ENCODE peak calls at places on chromosomes 4 and X, in nine cellular contexts. One of them, this sample, is unnamed.

GRCh38 chr4:28886934-28887333 is 1833.2 kb upstream of the PCDH7 start:
- DNase-seq in activated CD8-positive, alpha-beta memory T cell treated with anti-CD3 and anti-CD28 coated beads, Interleukin-2, amount 50 U/mL, for 48 hours: no peak
- DNase-seq in A549: no peak
- DNase-seq in HEK293T: no peak
- DNase-seq in left colon: no peak
- DNase-seq in GM23338: no peak
- DNase-seq in AG09309: peak
- DNase-seq in mesothelial cell of epicardium: no peak
- DNase-seq in germinal center: no peak
- DNase-seq in this sample: no peak

GRCh38 chrX:13893826-13894225 is 76.9 kb upstream of the GPM6B start:
- DNase-seq in activated CD8-positive, alpha-beta memory T cell treated with anti-CD3 and anti-CD28 coated beads, Interleukin-2, amount 50 U/mL, for 48 hours: no peak
- DNase-seq in A549: no peak
- DNase-seq in HEK293T: no peak
- DNase-seq in left colon: no peak
- DNase-seq in GM23338: no peak
- DNase-seq in AG09309: no peak
- DNase-seq in mesothelial cell of epicardium: no peak
- DNase-seq in germinal center: no peak
- DNase-seq in this sample: no peak

GRCh38 chrX:106220177-106220576 is 52.1 kb downstream of the PWWP3B start:
- DNase-seq in activated CD8-positive, alpha-beta memory T cell treated with anti-CD3 and anti-CD28 coated beads, Interleukin-2, amount 50 U/mL, for 48 hours: no peak
- DNase-seq in A549: no peak
- DNase-seq in HEK293T: peak
- DNase-seq in left colon: no peak
- DNase-seq in GM23338: peak
- DNase-seq in AG09309: no peak
- DNase-seq in mesothelial cell of epicardium: no peak
- DNase-seq in germinal center: no peak
- DNase-seq in this sample: peak

GRCh38 chr4:183634086-183634485 is 24.9 kb downstream of the RWDD4 start:
- DNase-seq in activated CD8-positive, alpha-beta memory T cell treated with anti-CD3 and anti-CD28 coated beads, Interleukin-2, amount 50 U/mL, for 48 hours: no peak
- DNase-seq in A549: no peak
- DNase-seq in HEK293T: no peak
- DNase-seq in left colon: no peak
- DNase-seq in GM23338: no peak
- DNase-seq in AG09309: no peak
- DNase-seq in mesothelial cell of epicardium: no peak
- DNase-seq in germinal center: no peak
- DNase-seq in this sample: no peak

GRCh38 chr4:136599890-136600289 is 932.4 kb downstream of the PCDH18 start:
- DNase-seq in activated CD8-positive, alpha-beta memory T cell treated with anti-CD3 and anti-CD28 coated beads, Interleukin-2, amount 50 U/mL, for 48 hours: no peak
- DNase-seq in A549: no peak
- DNase-seq in HEK293T: no peak
- DNase-seq in left colon: no peak
- DNase-seq in GM23338: no peak
- DNase-seq in AG09309: no peak
- DNase-seq in mesothelial cell of epicardium: no peak
- DNase-seq in germinal center: no peak
- DNase-seq in this sample: no peak

GRCh38 chrX:56761167-56761566 is 32.1 kb downstream of the NBDY start:
- DNase-seq in activated CD8-positive, alpha-beta memory T cell treated with anti-CD3 and anti-CD28 coated beads, Interleukin-2, amount 50 U/mL, for 48 hours: no peak
- DNase-seq in A549: no peak
- DNase-seq in HEK293T: no peak
- DNase-seq in left colon: no peak
- DNase-seq in GM23338: no peak
- DNase-seq in AG09309: no peak
- DNase-seq in mesothelial cell of epicardium: no peak
- DNase-seq in germinal center: no peak
- DNase-seq in this sample: no peak

GRCh38 chrX:23742174-23742692 is 843 bp downstream of the ACOT9 start:
- DNase-seq in activated CD8-positive, alpha-beta memory T cell treated with anti-CD3 and anti-CD28 coated beads, Interleukin-2, amount 50 U/mL, for 48 hours: peak
- DNase-seq in A549: peak
- DNase-seq in HEK293T: peak
- DNase-seq in left colon: peak
- DNase-seq in GM23338: peak
- DNase-seq in AG09309: peak
- DNase-seq in mesothelial cell of epicardium: no peak
- DNase-seq in germinal center: peak
- DNase-seq in this sample: peak

GRCh38 chr4:124745988-124746801 is 33.7 kb upstream of the ANKRD50 start:
- DNase-seq in activated CD8-positive, alpha-beta memory T cell treated with anti-CD3 and anti-CD28 coated beads, Interleukin-2, amount 50 U/mL, for 48 hours: no peak
- DNase-seq in A549: no peak
- DNase-seq in HEK293T: no peak
- DNase-seq in left colon: no peak
- DNase-seq in GM23338: no peak
- DNase-seq in AG09309: no peak
- DNase-seq in mesothelial cell of epicardium: no peak
- DNase-seq in germinal center: no peak
- DNase-seq in this sample: no peak

GRCh38 chr4:89836897-89837384 is at the start of gene SNCA:
- DNase-seq in activated CD8-positive, alpha-beta memory T cell treated with anti-CD3 and anti-CD28 coated beads, Interleukin-2, amount 50 U/mL, for 48 hours: peak
- DNase-seq in A549: peak
- DNase-seq in HEK293T: peak
- DNase-seq in left colon: peak
- DNase-seq in GM23338: peak
- DNase-seq in AG09309: no peak
- DNase-seq in mesothelial cell of epicardium: peak
- DNase-seq in germinal center: peak
- DNase-seq in this sample: peak

GRCh38 chrX:101416691-101417090 is 8.7 kb downstream of the HNRNPH2 start:
- DNase-seq in activated CD8-positive, alpha-beta memory T cell treated with anti-CD3 and anti-CD28 coated beads, Interleukin-2, amount 50 U/mL, for 48 hours: no peak
- DNase-seq in A549: no peak
- DNase-seq in HEK293T: no peak
- DNase-seq in left colon: no peak
- DNase-seq in GM23338: no peak
- DNase-seq in AG09309: no peak
- DNase-seq in mesothelial cell of epicardium: no peak
- DNase-seq in germinal center: no peak
- DNase-seq in this sample: no peak

GRCh38 chr4:71188197-71188625 is 150.6 kb upstream of the SLC4A4 start:
- DNase-seq in activated CD8-positive, alpha-beta memory T cell treated with anti-CD3 and anti-CD28 coated beads, Interleukin-2, amount 50 U/mL, for 48 hours: no peak
- DNase-seq in A549: no peak
- DNase-seq in HEK293T: peak
- DNase-seq in left colon: no peak
- DNase-seq in GM23338: peak
- DNase-seq in AG09309: no peak
- DNase-seq in mesothelial cell of epicardium: no peak
- DNase-seq in germinal center: no peak
- DNase-seq in this sample: peak

GRCh38 chrX:16867947-16868346 is 2.2 kb downstream of the RBBP7 start:
- DNase-seq in activated CD8-positive, alpha-beta memory T cell treated with anti-CD3 and anti-CD28 coated beads, Interleukin-2, amount 50 U/mL, for 48 hours: no peak
- DNase-seq in A549: no peak
- DNase-seq in HEK293T: no peak
- DNase-seq in left colon: no peak
- DNase-seq in GM23338: no peak
- DNase-seq in AG09309: no peak
- DNase-seq in mesothelial cell of epicardium: no peak
- DNase-seq in germinal center: no peak
- DNase-seq in this sample: no peak

GRCh38 chr4:152283806-152284470 is 252.0 kb downstream of the FBXW7 start:
- DNase-seq in activated CD8-positive, alpha-beta memory T cell treated with anti-CD3 and anti-CD28 coated beads, Interleukin-2, amount 50 U/mL, for 48 hours: no peak
- DNase-seq in A549: no peak
- DNase-seq in HEK293T: no peak
- DNase-seq in left colon: no peak
- DNase-seq in GM23338: peak
- DNase-seq in AG09309: no peak
- DNase-seq in mesothelial cell of epicardium: no peak
- DNase-seq in germinal center: no peak
- DNase-seq in this sample: no peak

GRCh38 chr4:80111276-80111675 is 38.2 kb upstream of the ANTXR2 start:
- DNase-seq in activated CD8-positive, alpha-beta memory T cell treated with anti-CD3 and anti-CD28 coated beads, Interleukin-2, amount 50 U/mL, for 48 hours: no peak
- DNase-seq in A549: no peak
- DNase-seq in HEK293T: no peak
- DNase-seq in left colon: no peak
- DNase-seq in GM23338: no peak
- DNase-seq in AG09309: no peak
- DNase-seq in mesothelial cell of epicardium: no peak
- DNase-seq in germinal center: no peak
- DNase-seq in this sample: no peak

This sample was measured in left kidney.